ENCODE peak calls at places on chromosome 22, in eight cellular contexts. L is fibroblast of mammary gland, C is IMR-90, H is psoas muscle, J is omental fat pad, E is neural crest cell, I is dorsolateral prefrontal cortex, D is CD14-positive monocyte. Q is an unnamed sample.
A peak's percentile ranks its signal among the peaks of the same experiment; 100 is the strongest.

GRCh38 chr22:49521787-49522224 is 305.9 kb downstream of the BRD1 start:
- DNase-seq in E (no peak), H (peak; percentile 81), C (no peak), J (no peak), D (no peak), L (no peak), I (peak; percentile 62), Q (no peak)

GRCh38 chr22:41888638-41889200 is 26.2 kb downstream of the SHISA8 start:
- DNase-seq in H (no peak), J (no peak), C (peak; percentile 58), E (no peak), I (no peak), D (no peak), L (no peak), Q (no peak)

GRCh38 chr22:27999876-28000275 is 80.8 kb upstream of the PITPNB start:
- DNase-seq in L (no peak), J (no peak), E (no peak), D (no peak), I (no peak), C (no peak), H (no peak), Q (no peak)

GRCh38 chr22:44369916-44370804 is 57.4 kb upstream of the SHISAL1 start:
- DNase-seq in L (no peak), H (peak; percentile 15), D (peak; percentile 17), C (no peak), I (no peak), J (no peak), E (no peak), Q (no peak)

GRCh38 chr22:31692186-31692886 is 30.3 kb upstream of the PISD start:
- DNase-seq in E (no peak), H (no peak), L (peak; percentile 70), D (no peak), C (peak; percentile 68), I (no peak), J (no peak), Q (no peak)

GRCh38 chr22:35728639-35729308 is 11.1 kb downstream of the APOL5 start:
- DNase-seq in J (no peak), I (no peak), C (no peak), H (no peak), D (no peak), L (no peak), E (no peak), Q (no peak)

GRCh38 chr22:32745251-32745995 is 56.1 kb upstream of the TIMP3 start:
- DNase-seq in I (no peak), D (no peak), E (no peak), J (peak; percentile 50), L (peak; percentile 82), H (peak; percentile 85), C (peak; percentile 55), Q (no peak)

GRCh38 chr22:27668828-27669797 is 132.4 kb downstream of the MN1 start:
- DNase-seq in J (no peak), L (peak; percentile 32), C (peak; percentile 18), H (peak; percentile 96), I (no peak), E (no peak), D (peak; percentile 92), Q (no peak)

GRCh38 chr22:37599161-37599560 is 9.5 kb upstream of the GGA1 start:
- DNase-seq in J (no peak), L (no peak), C (no peak), D (no peak), H (no peak), E (no peak), I (no peak), Q (no peak)

GRCh38 chr22:41732096-41732772 is 32.9 kb downstream of the MEI1 start:
- DNase-seq in E (no peak), H (no peak), J (no peak), C (no peak), L (no peak), D (peak; percentile 31), I (no peak), Q (no peak)

GRCh38 chr22:27349456-27349855 is 452.1 kb downstream of the MN1 start:
- DNase-seq in I (no peak), C (peak; percentile 47), D (no peak), H (no peak), J (no peak), E (no peak), L (no peak), Q (no peak)

GRCh38 chr22:36776722-36777121 is 803 bp upstream of the IFT27 start:
- DNase-seq in D (no peak), I (no peak), E (no peak), C (no peak), H (no peak), L (no peak), J (no peak), Q (no peak)

GRCh38 chr22:42959472-42960145 is 55.3 kb downstream of the PACSIN2 start:
- DNase-seq in E (no peak), L (peak; percentile 74), J (no peak), D (no peak), C (peak; percentile 88), H (no peak), I (no peak), Q (no peak)

DNA sequence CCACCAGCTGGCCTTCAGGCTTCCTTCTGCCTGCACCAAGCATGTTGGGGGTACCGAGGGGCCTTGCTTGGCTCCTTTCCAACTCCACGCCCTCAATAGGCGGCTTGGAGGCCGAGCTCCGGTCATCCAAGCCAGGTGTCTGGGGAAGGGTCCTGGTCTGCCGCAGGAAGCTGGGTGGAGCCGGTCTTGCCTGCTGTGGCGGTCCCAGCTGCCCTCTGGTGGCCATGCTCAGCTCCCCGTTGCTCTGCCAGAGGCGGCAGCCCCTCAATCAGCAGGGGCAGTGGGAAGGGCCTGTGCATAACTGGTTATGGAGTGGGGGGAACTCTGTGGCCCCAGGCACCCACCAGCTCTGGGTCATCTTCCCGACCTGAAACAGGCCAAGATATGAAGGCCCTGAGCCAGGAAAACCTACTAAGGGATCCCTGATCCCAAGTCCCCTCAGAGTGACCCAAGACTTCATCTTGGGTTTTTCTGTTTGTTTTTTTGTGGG is 3.2 kb downstream of the ARVCF start:
- DNase-seq in H (peak; percentile 88), I (peak; percentile 51), C (peak; percentile 47), D (no peak), E (peak; percentile 82), L (peak; percentile 34), J (no peak), Q (peak; percentile 52)
- TF ChIP-seq CTCF in H (peak; percentile 84), I (peak; percentile 65), C (peak; percentile 82), D (peak; percentile 71), E (peak; percentile 87), L (peak; percentile 64), J (no peak), Q (peak; percentile 74)

DNA sequence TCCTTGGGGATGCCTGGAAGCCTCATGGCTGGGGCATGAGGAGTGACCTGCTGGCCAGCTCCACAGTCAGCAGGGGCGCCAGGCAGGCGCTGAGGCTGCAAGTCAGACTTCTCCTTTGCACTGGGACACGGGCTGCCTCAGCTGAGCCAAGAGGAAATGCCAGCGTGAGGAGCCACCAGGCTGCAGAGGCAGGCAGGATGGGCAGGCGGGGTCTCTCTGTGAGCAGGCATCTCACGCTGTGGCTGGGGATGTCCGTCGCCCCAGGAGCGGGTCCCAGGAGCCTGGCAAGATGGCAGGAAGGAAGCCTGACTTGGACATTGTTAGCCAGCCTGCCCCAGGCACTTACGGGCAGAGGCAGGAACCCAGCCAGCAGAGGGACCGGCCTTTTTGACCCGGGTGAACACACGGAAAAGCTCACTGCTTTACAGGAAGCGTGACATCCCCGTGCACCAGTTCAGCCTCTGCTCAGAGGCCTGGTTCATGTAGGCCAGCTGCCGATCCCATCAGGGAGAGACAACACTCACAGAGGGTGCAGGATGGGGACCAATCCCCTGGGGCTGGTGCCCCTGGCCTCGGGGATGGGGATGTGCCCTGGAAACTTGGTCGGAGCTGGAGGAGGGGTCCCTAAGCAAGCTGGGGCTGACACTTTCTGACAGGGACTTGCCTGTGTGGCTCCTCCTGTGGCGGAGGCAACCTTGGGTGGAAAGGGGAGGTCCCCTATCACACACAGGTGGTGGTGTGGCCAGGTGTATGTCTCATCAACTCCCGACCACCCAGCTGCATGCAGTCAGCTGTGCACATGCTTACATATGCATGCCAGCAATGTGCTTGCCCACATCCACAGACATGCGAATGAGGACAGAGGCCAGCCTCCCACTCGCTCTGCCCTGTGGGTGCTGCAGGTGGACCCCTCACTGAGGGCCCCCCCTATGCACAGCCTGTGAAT is 10.0 kb downstream of the GNB1L start:
- DNase-seq in E (no peak), H (peak; percentile 72), D (peak; percentile 76), L (no peak), J (no peak), C (peak; percentile 40), I (peak; percentile 35), Q (no peak)
- TF ChIP-seq CTCF in E (no peak), H (no peak), D (peak; percentile 19), L (no peak), J (no peak), C (no peak), I (no peak), Q (no peak)

DNA sequence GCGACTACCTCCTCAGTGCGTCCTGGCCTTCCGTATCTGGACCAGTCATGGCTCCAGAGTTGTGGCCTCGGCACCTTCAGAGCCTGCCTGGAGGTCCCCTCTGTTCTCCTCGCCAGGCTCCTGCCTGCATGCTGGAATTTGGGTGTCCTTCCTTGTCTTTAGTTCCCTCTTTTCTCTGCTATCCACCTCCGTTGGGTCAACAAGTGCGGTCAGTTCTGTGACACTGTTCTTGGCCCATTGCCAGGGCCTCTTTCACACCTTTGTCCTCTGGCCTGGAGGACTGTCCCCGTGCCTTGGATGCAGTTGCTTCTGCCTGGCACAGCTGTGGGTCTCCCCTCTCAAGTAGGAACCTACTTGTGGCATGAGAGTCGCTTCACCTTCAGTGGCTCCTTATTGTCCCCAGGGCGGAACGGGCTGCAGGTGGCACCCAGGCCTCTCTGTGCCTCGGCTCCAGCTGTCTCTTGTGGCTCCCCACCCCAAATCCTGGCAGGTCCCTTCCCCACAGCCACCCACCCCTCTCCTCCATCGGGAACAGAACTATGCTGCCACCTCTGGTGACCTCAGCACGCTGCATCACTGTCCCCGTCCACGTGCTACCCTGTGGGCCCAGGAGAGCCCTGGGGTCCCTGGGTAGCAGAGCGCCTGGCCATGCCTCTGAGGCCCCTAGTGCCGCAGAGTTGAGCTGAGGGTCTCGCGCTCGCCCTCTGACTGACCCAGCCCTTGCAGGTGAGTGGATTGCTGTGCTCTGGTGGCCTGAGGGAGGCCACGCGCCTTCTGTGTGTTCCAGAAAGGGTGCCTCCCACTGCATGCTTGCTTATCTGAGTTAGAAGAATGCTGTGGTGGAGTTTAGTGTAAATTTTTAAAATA is 4.7 kb downstream of the DGCR8 start:
- DNase-seq in L (peak; percentile 12), C (no peak), D (peak; percentile 34), H (peak; percentile 78), J (no peak), E (peak; percentile 49), I (no peak), Q (no peak)
- TF ChIP-seq CTCF in L (peak; percentile 34), C (peak; percentile 32), D (peak; percentile 36), H (peak; percentile 15), J (no peak), E (peak; percentile 56), I (no peak), Q (no peak)

DNA sequence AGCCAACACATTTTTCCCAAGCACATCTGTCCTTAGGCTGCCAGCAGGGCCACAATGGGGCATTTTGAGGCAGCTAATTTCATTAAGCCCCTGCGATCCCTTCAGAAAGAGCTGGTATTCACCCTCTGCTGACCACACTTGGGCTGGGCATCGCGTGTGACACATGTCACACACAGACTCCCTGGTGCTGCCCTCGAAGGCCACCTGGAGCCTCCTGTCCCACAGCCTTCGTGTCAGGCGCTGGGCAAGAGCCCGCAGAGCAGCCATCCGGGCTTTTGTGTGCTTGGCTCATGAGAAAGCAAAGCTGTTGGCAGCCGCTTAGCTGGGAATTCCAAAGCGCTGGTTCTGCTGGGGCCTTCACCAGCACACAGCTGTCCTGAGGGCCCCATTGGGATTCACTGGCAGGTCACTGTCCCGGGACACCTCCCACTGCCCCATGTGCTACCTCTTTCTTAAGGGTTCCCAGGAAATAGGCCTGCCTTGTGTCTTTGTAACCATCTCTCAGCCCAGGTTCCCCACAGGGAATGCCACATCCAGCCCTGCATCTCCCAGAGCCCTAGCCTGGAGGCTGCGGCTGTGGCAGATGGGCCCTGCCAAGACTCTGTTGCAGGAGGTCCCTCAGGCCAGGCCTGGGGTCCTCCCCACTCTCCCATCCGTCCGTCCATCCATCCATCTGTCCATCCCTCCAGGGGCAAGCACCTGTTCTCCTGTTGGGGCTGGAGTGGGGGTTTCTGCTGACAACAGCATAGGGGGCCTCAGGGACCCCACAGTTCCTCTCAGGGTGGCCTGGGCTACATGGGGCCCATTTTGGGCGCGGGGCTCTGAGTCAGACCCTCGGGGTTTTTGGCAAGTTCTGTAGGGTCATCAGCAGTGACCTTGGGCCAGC is 4.9 kb downstream of the CLDN5 start:
- DNase-seq in I (peak; percentile 27), J (no peak), D (no peak), C (no peak), E (no peak), H (no peak), L (no peak), Q (no peak)
- TF ChIP-seq CTCF in I (no peak), J (no peak), D (no peak), C (no peak), E (no peak), H (no peak), L (no peak), Q (no peak)